ENCODE peak calls at places on chromosomes 3 and 15, in six cellular contexts. One of them, this sample, is unnamed. For H3K27me3, the result is how much of the 10 kb centered on the place peaks cover.

GRCh38 chr15:48076454-48076853 is 44.3 kb upstream of the SLC24A5 start:
- DNase-seq in fibroblast of lung: no peak
- DNase-seq in psoas muscle: no peak
- DNase-seq in breast epithelium: no peak
- DNase-seq in endodermal cell: no peak
- DNase-seq in ovary: no peak
- DNase-seq in this sample: no peak

GRCh38 chr15:34837246-34838016 is 42.1 kb upstream of the ACTC1 start:
- DNase-seq in fibroblast of lung: peak
- DNase-seq in psoas muscle: no peak
- DNase-seq in breast epithelium: no peak
- DNase-seq in endodermal cell: no peak
- DNase-seq in ovary: no peak
- DNase-seq in this sample: peak

GRCh38 chr3:53082736-53083135 is 36.9 kb upstream of the SFMBT1 start:
- DNase-seq in fibroblast of lung: no peak
- DNase-seq in psoas muscle: no peak
- DNase-seq in breast epithelium: no peak
- DNase-seq in endodermal cell: no peak
- DNase-seq in ovary: peak
- DNase-seq in this sample: no peak

GRCh38 chr15:67228286-67228685 is 26.2 kb downstream of the AAGAB start:
- DNase-seq in fibroblast of lung: no peak
- DNase-seq in psoas muscle: no peak
- DNase-seq in breast epithelium: no peak
- DNase-seq in endodermal cell: no peak
- DNase-seq in ovary: no peak
- DNase-seq in this sample: no peak

GRCh38 chr3:81302045-81302444 is 459.4 kb downstream of the GBE1 start:
- DNase-seq in fibroblast of lung: peak
- DNase-seq in psoas muscle: no peak
- DNase-seq in breast epithelium: no peak
- DNase-seq in endodermal cell: peak
- DNase-seq in ovary: peak
- DNase-seq in this sample: peak

GRCh38 chr3:100899440-100900091 is 93.7 kb downstream of the ABI3BP start:
- DNase-seq in fibroblast of lung: no peak
- DNase-seq in psoas muscle: no peak
- DNase-seq in breast epithelium: no peak
- DNase-seq in endodermal cell: no peak
- DNase-seq in ovary: no peak
- DNase-seq in this sample: no peak

GRCh38 chr15:89813381-89814111 is 1.1 kb downstream of the ANPEP start:
- DNase-seq in fibroblast of lung: no peak
- DNase-seq in psoas muscle: no peak
- DNase-seq in breast epithelium: no peak
- DNase-seq in endodermal cell: no peak
- DNase-seq in ovary: no peak
- DNase-seq in this sample: no peak

GRCh38 chr3:12139111-12139511 is 19.6 kb downstream of the TIMP4 start:
- DNase-seq in fibroblast of lung: peak
- DNase-seq in psoas muscle: no peak
- DNase-seq in breast epithelium: no peak
- DNase-seq in endodermal cell: peak
- DNase-seq in ovary: peak
- DNase-seq in this sample: peak

GRCh38 chr3:118760611-118761606 is 273.7 kb downstream of the IGSF11 start:
- DNase-seq in fibroblast of lung: peak
- DNase-seq in psoas muscle: no peak
- DNase-seq in breast epithelium: no peak
- DNase-seq in endodermal cell: peak
- DNase-seq in ovary: no peak
- DNase-seq in this sample: no peak

GRCh38 chr3:12578742-12579141 is 21.9 kb downstream of the MKRN2 start:
- DNase-seq in fibroblast of lung: no peak
- DNase-seq in psoas muscle: no peak
- DNase-seq in breast epithelium: no peak
- DNase-seq in endodermal cell: no peak
- DNase-seq in ovary: no peak
- DNase-seq in this sample: no peak

GRCh38 chr15:93974804-93975481 is 256.4 kb upstream of the MCTP2 start:
- DNase-seq in fibroblast of lung: peak
- DNase-seq in psoas muscle: no peak
- DNase-seq in breast epithelium: no peak
- DNase-seq in endodermal cell: peak
- DNase-seq in ovary: peak
- DNase-seq in this sample: peak

GRCh38 chr3:80677796-80678195 is 910.0 kb upstream of the ROBO1 start:
- DNase-seq in fibroblast of lung: peak
- DNase-seq in psoas muscle: no peak
- DNase-seq in breast epithelium: no peak
- DNase-seq in endodermal cell: no peak
- DNase-seq in ovary: no peak
- DNase-seq in this sample: peak

GRCh38 chr3:120039642-120040610 is 54.3 kb downstream of the GSK3B start:
- DNase-seq in fibroblast of lung: no peak
- DNase-seq in psoas muscle: no peak
- DNase-seq in breast epithelium: no peak
- DNase-seq in endodermal cell: peak
- DNase-seq in ovary: no peak
- DNase-seq in this sample: no peak

GRCh38 chr3:159852821-159853505 is 135.7 kb upstream of the IL12A start:
- DNase-seq in fibroblast of lung: peak
- DNase-seq in psoas muscle: peak
- DNase-seq in breast epithelium: peak
- DNase-seq in endodermal cell: peak
- DNase-seq in ovary: peak
- DNase-seq in this sample: peak

GRCh38 chr15:34699968-34700640 is 54.7 kb downstream of the GJD2 start:
- DNase-seq in fibroblast of lung: no peak
- DNase-seq in psoas muscle: no peak
- DNase-seq in breast epithelium: no peak
- DNase-seq in endodermal cell: no peak
- DNase-seq in ovary: no peak
- DNase-seq in this sample: peak

GRCh38 chr15:81091889-81092558 is 42.0 kb upstream of the CFAP161 start:
- DNase-seq in fibroblast of lung: peak
- DNase-seq in psoas muscle: peak
- DNase-seq in breast epithelium: no peak
- DNase-seq in endodermal cell: no peak
- DNase-seq in ovary: peak
- DNase-seq in this sample: peak

GRCh38 chr3:188390347-188390718 is 236.4 kb downstream of the LPP start:
- DNase-seq in fibroblast of lung: no peak
- DNase-seq in psoas muscle: no peak
- DNase-seq in breast epithelium: no peak
- DNase-seq in endodermal cell: no peak
- DNase-seq in ovary: no peak
- DNase-seq in this sample: no peak

GRCh38 chr15:58228708-58229107 is 90.5 kb downstream of the AQP9 start:
- DNase-seq in fibroblast of lung: peak
- DNase-seq in psoas muscle: no peak
- DNase-seq in breast epithelium: no peak
- DNase-seq in endodermal cell: no peak
- DNase-seq in ovary: no peak
- DNase-seq in this sample: peak

GRCh38 chr15:84827246-84827645 is 10.1 kb downstream of the ALPK3 start:
- DNase-seq in fibroblast of lung: no peak
- DNase-seq in psoas muscle: no peak
- DNase-seq in breast epithelium: no peak
- DNase-seq in endodermal cell: peak
- DNase-seq in ovary: no peak
- DNase-seq in this sample: no peak

GRCh38 chr15:34366271-34367043 is 539 bp downstream of the LPCAT4 start:
- DNase-seq in fibroblast of lung: peak
- DNase-seq in psoas muscle: peak
- DNase-seq in breast epithelium: no peak
- DNase-seq in endodermal cell: peak
- DNase-seq in ovary: peak
- DNase-seq in this sample: peak

GRCh38 chr3:69541059-69541471 is 155.2 kb upstream of the FRMD4B start:
- DNase-seq in fibroblast of lung: peak
- DNase-seq in psoas muscle: no peak
- DNase-seq in breast epithelium: peak
- DNase-seq in endodermal cell: peak
- DNase-seq in ovary: no peak
- DNase-seq in this sample: no peak

GRCh38 chr3:49058011-49058410 is 28.8 kb upstream of the IMPDH2 start:
- DNase-seq in fibroblast of lung: no peak
- DNase-seq in psoas muscle: no peak
- DNase-seq in breast epithelium: no peak
- DNase-seq in endodermal cell: no peak
- DNase-seq in ovary: no peak
- DNase-seq in this sample: no peak

GRCh38 chr15:31221936-31222515 is 104.6 kb upstream of the KLF13 start:
- DNase-seq in fibroblast of lung: no peak
- DNase-seq in psoas muscle: no peak
- DNase-seq in breast epithelium: peak
- DNase-seq in endodermal cell: peak
- DNase-seq in ovary: no peak
- DNase-seq in this sample: no peak

GRCh38 chr3:71725279-71725991 is at the start of gene EIF4E3:
- DNase-seq in fibroblast of lung: peak
- DNase-seq in psoas muscle: peak
- DNase-seq in breast epithelium: no peak
- DNase-seq in endodermal cell: peak
- DNase-seq in ovary: peak
- DNase-seq in this sample: peak

GRCh38 chr15:89323825-89324224 is 10.8 kb downstream of the POLG start:
- DNase-seq in fibroblast of lung: no peak
- DNase-seq in psoas muscle: no peak
- DNase-seq in breast epithelium: no peak
- DNase-seq in endodermal cell: no peak
- DNase-seq in ovary: no peak
- DNase-seq in this sample: no peak

GRCh38 chr3:105387122-105387751 is 20.5 kb downstream of the ALCAM start:
- DNase-seq in fibroblast of lung: peak
- DNase-seq in psoas muscle: no peak
- DNase-seq in breast epithelium: no peak
- DNase-seq in endodermal cell: no peak
- DNase-seq in ovary: no peak
- DNase-seq in this sample: no peak

GRCh38 chr3:52649461-52650210 is 36.1 kb downstream of the PBRM1 start:
- DNase-seq in fibroblast of lung: no peak
- DNase-seq in psoas muscle: no peak
- DNase-seq in breast epithelium: no peak
- DNase-seq in endodermal cell: no peak
- DNase-seq in ovary: no peak
- DNase-seq in this sample: no peak

DNA sequence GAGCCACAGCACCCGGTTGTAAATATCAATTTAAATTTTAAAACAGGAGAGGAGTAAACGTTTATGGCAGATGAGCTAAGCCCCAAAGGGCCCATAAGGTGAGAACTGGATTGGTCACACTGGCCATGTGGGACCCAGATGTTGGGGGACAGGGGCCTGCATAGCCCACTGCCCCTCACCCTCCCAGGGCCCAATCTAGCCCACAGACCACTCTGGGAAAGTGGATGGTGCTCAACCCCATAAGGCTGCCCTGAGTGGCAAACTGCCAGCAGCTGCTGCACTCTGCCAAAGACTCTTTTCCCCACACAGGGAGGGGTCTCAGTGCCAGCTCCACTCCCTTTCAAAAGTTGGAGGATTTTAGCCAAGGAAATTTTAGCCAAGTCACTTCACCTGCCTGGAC is 42.5 kb downstream of the CCDC12 start:
- DNase-seq in fibroblast of lung: no peak
- DNase-seq in psoas muscle: no peak
- DNase-seq in breast epithelium: no peak
- DNase-seq in endodermal cell: no peak
- DNase-seq in ovary: no peak
- DNase-seq in this sample: no peak
- H3K4me3 ChIP-seq in fibroblast of lung: no peak
- H3K4me3 ChIP-seq in psoas muscle: no peak
- H3K4me3 ChIP-seq in breast epithelium: no peak
- H3K4me3 ChIP-seq in endodermal cell: no peak
- H3K4me3 ChIP-seq in ovary: no peak
- H3K4me3 ChIP-seq in this sample: no peak

GRCh38 chr3:179973931-179974361 is 62.8 kb downstream of the PEX5L start:
- DNase-seq in fibroblast of lung: no peak
- DNase-seq in psoas muscle: no peak
- DNase-seq in breast epithelium: no peak
- DNase-seq in endodermal cell: peak
- DNase-seq in ovary: no peak
- DNase-seq in this sample: no peak

GRCh38 chr3:179969525-179969924 is 67.2 kb downstream of the PEX5L start:
- DNase-seq in fibroblast of lung: peak
- DNase-seq in psoas muscle: no peak
- DNase-seq in breast epithelium: no peak
- DNase-seq in endodermal cell: no peak
- DNase-seq in ovary: no peak
- DNase-seq in this sample: no peak

GRCh38 chr3:179971280-179971679 is 65.5 kb downstream of the PEX5L start:
- DNase-seq in fibroblast of lung: no peak
- DNase-seq in psoas muscle: no peak
- DNase-seq in breast epithelium: no peak
- DNase-seq in endodermal cell: no peak
- DNase-seq in ovary: no peak
- DNase-seq in this sample: no peak

GRCh38 chr3:179977356-179977755 is 59.4 kb downstream of the PEX5L start:
- DNase-seq in fibroblast of lung: no peak
- DNase-seq in psoas muscle: no peak
- DNase-seq in breast epithelium: no peak
- DNase-seq in endodermal cell: no peak
- DNase-seq in ovary: no peak
- DNase-seq in this sample: no peak

GRCh38 chr3:179973024-179973423 is 63.7 kb downstream of the PEX5L start:
- DNase-seq in fibroblast of lung: no peak
- DNase-seq in psoas muscle: no peak
- DNase-seq in breast epithelium: no peak
- DNase-seq in endodermal cell: no peak
- DNase-seq in ovary: no peak
- DNase-seq in this sample: no peak
- H3K27ac ChIP-seq in fibroblast of lung: no peak
- H3K27ac ChIP-seq in psoas muscle: no peak
- H3K27ac ChIP-seq in breast epithelium: no peak
- H3K27ac ChIP-seq in endodermal cell: no peak
- H3K27ac ChIP-seq in ovary: no peak
- H3K27ac ChIP-seq in this sample: no peak

GRCh38 chr3:27715863-27716262 is 6.3 kb downstream of the EOMES start:
- DNase-seq in fibroblast of lung: peak
- DNase-seq in psoas muscle: no peak
- DNase-seq in breast epithelium: no peak
- DNase-seq in endodermal cell: no peak
- DNase-seq in ovary: no peak
- DNase-seq in this sample: no peak
- H3K27me3 ChIP-seq in fibroblast of lung: under half
- H3K27me3 ChIP-seq in psoas muscle: half or more
- H3K27me3 ChIP-seq in breast epithelium: under half
- H3K27me3 ChIP-seq in endodermal cell: under half
- H3K27me3 ChIP-seq in ovary: under half
- H3K27me3 ChIP-seq in this sample: half or more

DNA sequence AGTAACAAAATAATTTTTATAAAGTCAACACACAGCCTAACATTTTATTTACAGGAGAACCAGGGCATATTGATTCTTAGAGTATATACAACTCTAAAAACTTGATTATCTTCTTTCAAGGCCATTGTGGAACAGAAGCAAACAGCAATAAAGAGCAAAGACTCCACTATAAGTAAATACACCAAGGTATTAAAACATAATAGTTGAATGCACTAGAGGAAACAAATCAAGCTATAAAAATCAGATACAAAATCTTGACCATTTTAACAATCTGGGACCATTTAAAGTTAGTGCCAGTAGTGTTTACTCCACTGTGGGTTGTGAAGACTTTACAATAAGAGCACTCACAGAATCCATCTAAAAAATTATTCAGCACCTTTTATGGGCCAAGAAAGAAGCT is 323.6 kb downstream of the AGBL1 start:
- DNase-seq in fibroblast of lung: no peak
- DNase-seq in psoas muscle: no peak
- DNase-seq in breast epithelium: no peak
- DNase-seq in endodermal cell: no peak
- DNase-seq in ovary: no peak
- DNase-seq in this sample: no peak
- H3K4me3 ChIP-seq in fibroblast of lung: no peak
- H3K4me3 ChIP-seq in psoas muscle: no peak
- H3K4me3 ChIP-seq in breast epithelium: no peak
- H3K4me3 ChIP-seq in endodermal cell: no peak
- H3K4me3 ChIP-seq in ovary: no peak
- H3K4me3 ChIP-seq in this sample: no peak